ENCODE peak calls at places on chromosomes 6 and 20, in eight cellular contexts. W, N, T, I, P, C, R and U are unnamed samples.

GRCh38 chr6:134979142-134979541 is 29.2 kb upstream of the ALDH8A1 start:
- DNase-seq in I (no peak), W (no peak), T (no peak), C (no peak), R (no peak), N (no peak), P (no peak), U (no peak)

GRCh38 chr6:39980839-39981580 is 46.7 kb upstream of the MOCS1 start:
- DNase-seq in W (peak), R (peak), N (peak), P (peak), I (no peak), C (peak), T (no peak), U (peak)

GRCh38 chr6:113805167-113805835 is 51.8 kb upstream of the MARCKS start:
- DNase-seq in I (no peak), R (no peak), P (no peak), T (no peak), W (no peak), N (no peak), C (no peak), U (no peak)

GRCh38 chr20:45355209-45355608 is 7.0 kb upstream of the SDC4 start:
- DNase-seq in I (no peak), C (peak), P (no peak), W (peak), N (no peak), R (peak), T (no peak), U (no peak)

GRCh38 chr6:22708469-22708868 is 139.1 kb downstream of the HDGFL1 start:
- DNase-seq in N (no peak), I (no peak), W (no peak), P (no peak), R (no peak), C (no peak), T (no peak), U (no peak)

GRCh38 chr6:73024598-73024997 is 200.7 kb downstream of the KHDC1L start:
- DNase-seq in T (no peak), I (no peak), N (no peak), R (no peak), W (no peak), C (peak), P (no peak), U (no peak)

GRCh38 chr20:48649104-48649626 is 178.6 kb downstream of the PREX1 start:
- DNase-seq in T (no peak), C (no peak), P (no peak), I (no peak), N (no peak), W (no peak), R (no peak), U (no peak)

GRCh38 chr20:15992564-15992963 is 580.7 kb downstream of the KIF16B start:
- DNase-seq in T (no peak), P (no peak), C (peak), R (peak), N (no peak), I (no peak), W (no peak), U (no peak)

GRCh38 chr6:117840541-117840983 is 66.5 kb upstream of the SLC35F1 start:
- DNase-seq in R (peak), N (no peak), P (peak), W (peak), T (no peak), C (peak), I (no peak), U (peak)

GRCh38 chr6:36659271-36659670 is 19.2 kb upstream of the CDKN1A start:
- DNase-seq in W (no peak), I (no peak), N (no peak), P (no peak), C (peak), R (peak), T (no peak), U (no peak)

GRCh38 chr6:154590770-154591169 is 80.3 kb upstream of the CNKSR3 start:
- DNase-seq in R (no peak), I (no peak), N (no peak), P (no peak), T (no peak), C (no peak), W (no peak), U (no peak)

GRCh38 chr6:53148684-53149083 is at the start of gene GCM1:
- DNase-seq in N (no peak), P (no peak), C (no peak), W (no peak), I (no peak), R (no peak), T (no peak), U (no peak)

GRCh38 chr20:21102691-21103311 is 3.4 kb downstream of the LINC00237 start:
- DNase-seq in P (peak), N (peak), I (no peak), C (no peak), T (no peak), W (no peak), R (no peak), U (no peak)

GRCh38 chr6:113461153-113461897 is 395.8 kb upstream of the MARCKS start:
- DNase-seq in T (no peak), P (no peak), R (peak), C (peak), I (no peak), W (no peak), N (no peak), U (no peak)

GRCh38 chr6:39203804-39204495 is 25.3 kb downstream of the KCNK5 start:
- DNase-seq in T (no peak), R (no peak), N (no peak), C (no peak), P (no peak), I (no peak), W (no peak), U (peak)

GRCh38 chr20:8749986-8750385 is 318.9 kb upstream of the PLCB4 start:
- DNase-seq in N (no peak), R (peak), P (no peak), I (no peak), T (no peak), W (peak), C (peak), U (no peak)

GRCh38 chr6:41570270-41570615 is 24.1 kb downstream of the FOXP4 start:
- DNase-seq in N (no peak), C (no peak), R (no peak), I (no peak), W (no peak), P (peak), T (no peak), U (no peak)

GRCh38 chr6:111625511-111626331 is 20.0 kb upstream of the TRAF3IP2 start:
- DNase-seq in W (no peak), N (peak), P (peak), I (no peak), C (peak), R (peak), T (no peak), U (no peak)

GRCh38 chr6:165671222-165671715 is 8.2 kb upstream of the PDE10A start:
- DNase-seq in R (no peak), N (no peak), W (no peak), T (no peak), I (no peak), P (no peak), C (no peak), U (no peak)

GRCh38 chr6:90222724-90223198 is 73.9 kb downstream of the BACH2 start:
- DNase-seq in T (no peak), P (no peak), N (no peak), W (no peak), R (peak), I (no peak), C (peak), U (no peak)

GRCh38 chr20:52727740-52728456 is 244.3 kb upstream of the TSHZ2 start:
- DNase-seq in T (no peak), R (no peak), P (no peak), N (no peak), W (no peak), I (no peak), C (no peak), U (no peak)

GRCh38 chr6:27280064-27280539 is 32.0 kb downstream of the POM121L2 start:
- DNase-seq in C (peak), W (peak), T (no peak), R (peak), I (no peak), P (peak), N (no peak), U (peak)

GRCh38 chr6:36616888-36617521 is 22.8 kb downstream of the SRSF3 start:
- DNase-seq in I (no peak), N (no peak), W (peak), C (peak), T (no peak), R (peak), P (no peak), U (no peak)

GRCh38 chr6:152096863-152097496 is 289.5 kb downstream of the ESR1 start:
- DNase-seq in R (peak), C (peak), P (no peak), I (no peak), N (no peak), W (no peak), T (no peak), U (no peak)

GRCh38 chr6:43969158-43969981 is 157.9 kb downstream of the MRPL14 start:
- DNase-seq in W (no peak), I (no peak), N (no peak), C (no peak), R (no peak), P (no peak), T (no peak), U (no peak)